ENCODE peak calls at places on chromosomes 4 and X, in six cellular contexts. One of them, this sample, is unnamed.

GRCh38 chr4:168263039-168263438 is 55.5 kb downstream of the DDX60 start:
- ATAC-seq in GM12878: no peak
- ATAC-seq in upper lobe of left lung: no peak
- ATAC-seq in HepG2: no peak
- ATAC-seq in K562: no peak
- ATAC-seq in HCT116: no peak
- ATAC-seq in this sample: no peak

GRCh38 chr4:6929735-6930464 is 20.3 kb downstream of the TBC1D14 start:
- ATAC-seq in upper lobe of left lung: peak
- ATAC-seq in HepG2: peak
- ATAC-seq in HCT116: no peak
- ATAC-seq in K562: no peak
- ATAC-seq in GM12878: no peak
- ATAC-seq in this sample: no peak

GRCh38 chr4:42768125-42768748 is 111.3 kb upstream of the ATP8A1 start:
- ATAC-seq in HCT116: no peak
- ATAC-seq in K562: no peak
- ATAC-seq in GM12878: peak
- ATAC-seq in upper lobe of left lung: no peak
- ATAC-seq in HepG2: peak
- ATAC-seq in this sample: no peak

GRCh38 chr4:98833384-98833783 is 95.5 kb downstream of the EIF4E start:
- ATAC-seq in K562: no peak
- ATAC-seq in HepG2: no peak
- ATAC-seq in HCT116: no peak
- ATAC-seq in upper lobe of left lung: no peak
- ATAC-seq in GM12878: no peak
- ATAC-seq in this sample: no peak

GRCh38 chr4:168654206-168655174 is 157.6 kb downstream of the PALLD start:
- ATAC-seq in HepG2: no peak
- ATAC-seq in upper lobe of left lung: no peak
- ATAC-seq in K562: no peak
- ATAC-seq in HCT116: peak
- ATAC-seq in GM12878: peak
- ATAC-seq in this sample: no peak

GRCh38 chrX:129782706-129783105 is 3.0 kb downstream of the SASH3 start:
- ATAC-seq in K562: no peak
- ATAC-seq in upper lobe of left lung: no peak
- ATAC-seq in GM12878: no peak
- ATAC-seq in HCT116: no peak
- ATAC-seq in HepG2: no peak
- ATAC-seq in this sample: no peak

GRCh38 chr4:176422031-176422430 is 102.3 kb downstream of the SPCS3 start:
- ATAC-seq in GM12878: no peak
- ATAC-seq in HCT116: no peak
- ATAC-seq in HepG2: no peak
- ATAC-seq in K562: no peak
- ATAC-seq in upper lobe of left lung: no peak
- ATAC-seq in this sample: no peak

GRCh38 chr4:165872443-165873297 is at the start of gene TLL1:
- ATAC-seq in K562: no peak
- ATAC-seq in HepG2: no peak
- ATAC-seq in HCT116: peak
- ATAC-seq in upper lobe of left lung: peak
- ATAC-seq in GM12878: no peak
- ATAC-seq in this sample: no peak

GRCh38 chr4:125432078-125432477 is 117.3 kb downstream of the FAT4 start:
- ATAC-seq in HepG2: peak
- ATAC-seq in HCT116: peak
- ATAC-seq in GM12878: peak
- ATAC-seq in upper lobe of left lung: no peak
- ATAC-seq in K562: no peak
- ATAC-seq in this sample: no peak

GRCh38 chrX:118496763-118497079 is 1.1 kb downstream of the DOCK11 start:
- ATAC-seq in upper lobe of left lung: peak
- ATAC-seq in HCT116: peak
- ATAC-seq in GM12878: peak
- ATAC-seq in HepG2: peak
- ATAC-seq in K562: peak
- ATAC-seq in this sample: no peak

GRCh38 chr4:142129931-142130330 is 493.5 kb downstream of the IL15 start:
- ATAC-seq in HepG2: no peak
- ATAC-seq in HCT116: no peak
- ATAC-seq in GM12878: no peak
- ATAC-seq in K562: no peak
- ATAC-seq in upper lobe of left lung: no peak
- ATAC-seq in this sample: no peak

GRCh38 chr4:83013420-83013867 is 2.8 kb upstream of the LIN54 start:
- ATAC-seq in GM12878: no peak
- ATAC-seq in HCT116: no peak
- ATAC-seq in upper lobe of left lung: no peak
- ATAC-seq in K562: no peak
- ATAC-seq in HepG2: peak
- ATAC-seq in this sample: no peak

GRCh38 chr4:168888715-168889215 is 121.3 kb downstream of the CBR4 start:
- ATAC-seq in GM12878: no peak
- ATAC-seq in HCT116: no peak
- ATAC-seq in upper lobe of left lung: no peak
- ATAC-seq in HepG2: no peak
- ATAC-seq in K562: no peak
- ATAC-seq in this sample: no peak

DNA sequence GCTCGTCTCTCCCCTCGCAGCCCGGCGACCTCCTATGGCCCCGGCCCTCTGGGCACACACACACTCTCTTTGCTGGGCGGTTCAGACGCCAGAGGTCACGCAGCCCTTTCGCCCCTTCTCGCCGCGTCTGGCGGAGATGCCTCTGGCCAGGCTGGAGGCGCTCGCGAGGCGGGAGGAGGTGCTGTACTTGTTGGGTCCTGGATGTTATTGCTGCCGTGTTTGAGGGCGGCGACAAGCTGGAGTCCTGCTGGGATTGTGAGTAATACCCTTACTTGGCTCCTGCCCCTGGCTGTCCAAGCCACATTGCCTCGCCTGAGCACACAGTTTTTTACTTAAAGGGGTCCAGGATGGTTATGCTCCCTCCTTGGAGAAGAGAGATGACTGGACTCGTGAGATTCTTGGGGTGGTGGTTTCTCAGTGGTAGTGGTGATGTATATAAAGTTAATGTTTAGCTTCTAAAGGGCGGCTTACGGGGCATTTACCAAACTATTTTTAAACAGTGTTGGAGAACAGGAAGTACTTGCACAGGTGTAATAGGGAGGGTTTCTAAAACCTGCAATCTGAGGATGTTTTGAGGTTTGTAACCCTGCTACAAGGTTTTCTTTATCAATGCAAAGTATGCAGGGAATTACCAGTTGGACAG is 572 bp downstream of the USP53 start:
- ATAC-seq in K562: peak
- ATAC-seq in GM12878: peak
- ATAC-seq in HepG2: peak
- ATAC-seq in HCT116: peak
- ATAC-seq in upper lobe of left lung: peak
- ATAC-seq in this sample: peak
- TF ChIP-seq POLR2AphosphoS5 in K562: no peak
- TF ChIP-seq POLR2AphosphoS5 in GM12878: no peak
- TF ChIP-seq POLR2AphosphoS5 in HepG2: no peak
- TF ChIP-seq POLR2AphosphoS5 in HCT116: peak
- TF ChIP-seq POLR2AphosphoS5 in upper lobe of left lung: peak
- TF ChIP-seq POLR2AphosphoS5 in this sample: peak

DNA sequence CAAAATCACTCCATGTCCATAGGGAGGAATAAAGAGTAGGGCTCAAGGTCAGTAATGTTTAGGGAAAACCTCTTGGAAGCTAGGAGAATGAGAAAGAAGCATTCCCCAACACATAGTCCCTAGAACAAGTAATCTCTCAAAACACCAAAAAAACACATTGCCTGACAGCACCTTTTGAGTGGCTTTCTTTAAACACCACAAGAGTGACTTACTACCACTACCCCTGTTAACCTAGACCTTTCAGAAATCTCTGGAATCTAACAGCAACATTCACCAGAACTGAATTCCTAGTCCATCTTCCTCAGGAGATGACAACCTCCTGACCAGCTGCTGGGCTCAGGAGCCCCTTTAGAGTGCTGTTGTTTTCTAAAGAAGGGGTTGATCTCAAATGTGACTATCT is 142.2 kb downstream of the SOWAHB start:
- ATAC-seq in K562: no peak
- ATAC-seq in upper lobe of left lung: no peak
- ATAC-seq in GM12878: no peak
- ATAC-seq in HepG2: no peak
- ATAC-seq in HCT116: no peak
- ATAC-seq in this sample: no peak
- H3K27ac ChIP-seq in K562: no peak
- H3K27ac ChIP-seq in upper lobe of left lung: no peak
- H3K27ac ChIP-seq in GM12878: no peak
- H3K27ac ChIP-seq in HepG2: no peak
- H3K27ac ChIP-seq in HCT116: no peak
- H3K27ac ChIP-seq in this sample: no peak

GRCh38 chrX:41084360-41085104 is 713 bp upstream of the USP9X start:
- ATAC-seq in HCT116: peak
- ATAC-seq in upper lobe of left lung: peak
- ATAC-seq in K562: peak
- ATAC-seq in GM12878: peak
- ATAC-seq in HepG2: peak
- ATAC-seq in this sample: peak
- TF ChIP-seq POLR2A in HCT116: peak
- TF ChIP-seq POLR2A in upper lobe of left lung: peak
- TF ChIP-seq POLR2A in K562: peak
- TF ChIP-seq POLR2A in GM12878: peak
- TF ChIP-seq POLR2A in HepG2: peak
- TF ChIP-seq POLR2A in this sample: peak

GRCh38 chr4:48909697-48910096 is 3.1 kb upstream of the OCIAD2 start:
- ATAC-seq in HepG2: peak
- ATAC-seq in HCT116: peak
- ATAC-seq in K562: peak
- ATAC-seq in upper lobe of left lung: peak
- ATAC-seq in GM12878: no peak
- ATAC-seq in this sample: no peak
- TF ChIP-seq POLR2AphosphoS5 in HepG2: no peak
- TF ChIP-seq POLR2AphosphoS5 in HCT116: peak
- TF ChIP-seq POLR2AphosphoS5 in K562: no peak
- TF ChIP-seq POLR2AphosphoS5 in upper lobe of left lung: no peak
- TF ChIP-seq POLR2AphosphoS5 in GM12878: no peak
- TF ChIP-seq POLR2AphosphoS5 in this sample: no peak

DNA sequence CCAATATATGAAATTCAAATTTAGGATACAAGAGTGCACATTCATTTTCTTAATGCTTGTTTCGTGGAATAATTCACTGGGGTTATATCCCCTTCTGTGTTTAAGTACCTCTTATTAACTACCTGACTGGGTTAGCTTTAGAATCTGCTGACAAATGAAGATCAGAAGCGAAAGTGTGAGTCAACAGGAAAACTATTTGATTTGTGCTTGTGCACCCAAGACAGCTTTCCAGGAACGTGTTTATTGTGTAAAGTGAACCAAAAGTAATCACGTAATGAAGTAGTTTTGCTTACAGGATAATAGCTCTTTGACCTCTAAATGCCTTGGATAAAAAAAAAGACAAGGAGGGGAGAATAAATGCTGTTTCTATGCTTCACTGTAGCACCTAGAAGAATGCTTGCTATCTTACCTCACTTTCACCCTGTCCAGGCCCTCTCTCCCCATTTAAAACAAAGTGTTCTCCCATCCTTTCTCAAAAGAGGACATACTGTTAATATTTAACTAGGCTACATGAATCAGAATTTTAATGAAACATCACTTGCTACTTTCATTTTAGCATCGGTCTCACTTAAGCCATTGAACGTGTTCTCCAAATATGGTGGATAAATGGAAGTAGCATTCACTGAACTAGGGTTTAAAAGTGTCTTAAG is 141.9 kb downstream of the THOC2 start:
- ATAC-seq in HCT116: no peak
- ATAC-seq in HepG2: peak
- ATAC-seq in upper lobe of left lung: no peak
- ATAC-seq in GM12878: peak
- ATAC-seq in K562: no peak
- ATAC-seq in this sample: no peak
- H3K27ac ChIP-seq in HCT116: no peak
- H3K27ac ChIP-seq in HepG2: no peak
- H3K27ac ChIP-seq in upper lobe of left lung: no peak
- H3K27ac ChIP-seq in GM12878: no peak
- H3K27ac ChIP-seq in K562: no peak
- H3K27ac ChIP-seq in this sample: no peak